ENCODE peak calls at places on chromosomes 1 and 21, in five cellular contexts. T is activated CD8-positive, alpha-beta memory T cell treated with anti-CD3 and anti-CD28 coated beads for 4 hours; I is activated T-helper 1 cell treated with anti-CD3 and anti-CD28 coated beads, Interleukin-2, amount 50 U/mL, for 16 hours; M is fibroblast of the aortic adventitia; B is body of pancreas. E is an unnamed sample.

GRCh38 chr21:35226960-35227741 is 178.0 kb upstream of the RUNX1 start:
- DNase-seq in M (no peak), B (no peak), I (no peak), T (no peak), E (no peak)

GRCh38 chr1:8910914-8911313 is 32.4 kb upstream of the ENO1 start:
- DNase-seq in I (no peak), B (no peak), T (no peak), M (no peak), E (no peak)

GRCh38 chr1:59947047-59947938 is 20.7 kb upstream of the CYP2J2 start:
- DNase-seq in T (peak; percentile 5), B (peak; percentile 69), I (no peak), M (peak; percentile 77), E (peak; percentile 70)

GRCh38 chr1:198108646-198109045 is 48.2 kb upstream of the NEK7 start:
- DNase-seq in I (no peak), B (no peak), M (no peak), T (no peak), E (no peak)

GRCh38 chr1:155091071-155092051 is 12.7 kb downstream of the EFNA3 start:
- DNase-seq in T (peak; percentile 61), M (peak; percentile 69), B (peak; percentile 75), I (peak; percentile 73), E (peak; percentile 67)

GRCh38 chr21:46049890-46050650 is 47.8 kb upstream of the COL6A2 start:
- DNase-seq in B (no peak), T (no peak), M (no peak), I (no peak), E (no peak)

GRCh38 chr1:156488566-156489165 is 11.9 kb downstream of the MEF2D start:
- DNase-seq in T (no peak), M (no peak), I (no peak), B (no peak), E (no peak)

GRCh38 chr1:240739754-240740153 is 127.8 kb upstream of the GREM2 start:
- DNase-seq in T (no peak), B (no peak), M (peak; percentile 73), I (no peak), E (peak; percentile 26)

GRCh38 chr1:208254376-208254775 is 10.2 kb upstream of the PLXNA2 start:
- DNase-seq in T (no peak), B (no peak), I (no peak), M (peak; percentile 78), E (peak; percentile 41)

GRCh38 chr1:210653771-210654170 is 325.1 kb downstream of the HHAT start:
- DNase-seq in B (no peak), M (peak; percentile 4), T (no peak), I (no peak), E (peak; percentile 10)

GRCh38 chr1:28370220-28371010 is 875 bp downstream of the PHACTR4 start:
- DNase-seq in I (peak; percentile 1), B (peak; percentile 19), T (no peak), M (peak; percentile 55), E (peak; percentile 60)

GRCh38 chr1:1783320-1783719 is 5.0 kb upstream of the NADK start:
- DNase-seq in B (no peak), I (no peak), M (no peak), T (no peak), E (no peak)

GRCh38 chr1:24932284-24932683 is 2.2 kb upstream of the RUNX3 start:
- DNase-seq in T (no peak), I (peak; percentile 55), M (no peak), B (no peak), E (peak; percentile 13)

GRCh38 chr1:167342846-167343245 is 122.2 kb downstream of the POU2F1 start:
- DNase-seq in B (no peak), M (no peak), T (no peak), I (no peak), E (no peak)

GRCh38 chr1:57072775-57073174 is 107.0 kb upstream of the C8B start:
- DNase-seq in I (no peak), B (no peak), T (no peak), M (no peak), E (peak; percentile 1)

GRCh38 chr1:149995927-149996326 is 14.6 kb downstream of the OTUD7B start:
- DNase-seq in I (no peak), B (no peak), T (no peak), M (peak; percentile 41), E (peak; percentile 63)